ENCODE peak calls at places on chromosome 13, in nine cellular contexts. J, V, I, X, L, K, O, Q and D are unnamed samples.

GRCh38 chr13:47896111-47896510 is 105.0 kb downstream of the SUCLA2 start:
- DNase-seq in J (no peak), V (no peak), I (no peak), X (no peak), L (no peak), K (no peak), O (no peak), Q (no peak), D (no peak)

GRCh38 chr13:76600086-76600485 is 286.1 kb downstream of the KCTD12 start:
- DNase-seq in J (no peak), V (no peak), I (no peak), X (no peak), L (no peak), K (no peak), O (peak; percentile 14), Q (no peak), D (no peak)

GRCh38 chr13:55244991-55245644 is 1895.6 kb upstream of the PRR20A start:
- DNase-seq in J (no peak), V (no peak), I (no peak), X (no peak), L (no peak), K (no peak), O (peak; percentile 0), Q (no peak), D (no peak)

GRCh38 chr13:106523566-106523965 is 11.9 kb downstream of the EFNB2 start:
- DNase-seq in J (no peak), V (no peak), I (no peak), X (no peak), L (no peak), K (no peak), O (peak; percentile 65), Q (no peak), D (no peak)

GRCh38 chr13:51881296-51881695 is 19.5 kb downstream of the CCDC70 start:
- DNase-seq in J (no peak), V (no peak), I (no peak), X (no peak), L (no peak), K (no peak), O (no peak), Q (no peak), D (no peak)

GRCh38 chr13:35470671-35471465 is 5.6 kb downstream of the MAB21L1 start:
- DNase-seq in J (no peak), V (peak; percentile 39), I (no peak), X (no peak), L (no peak), K (no peak), O (peak; percentile 82), Q (peak; percentile 71), D (no peak)

GRCh38 chr13:43583331-43583730 is 203.4 kb downstream of the ENOX1 start:
- DNase-seq in J (no peak), V (no peak), I (no peak), X (no peak), L (no peak), K (no peak), O (peak; percentile 3), Q (no peak), D (no peak)

GRCh38 chr13:99991806-99992242 is 10.2 kb downstream of the ZIC2 start:
- DNase-seq in J (no peak), V (no peak), I (no peak), X (no peak), L (no peak), K (no peak), O (no peak), Q (no peak), D (no peak)

GRCh38 chr13:75825599-75825998 is 189.5 kb downstream of the LMO7 start:
- DNase-seq in J (no peak), V (no peak), I (no peak), X (no peak), L (no peak), K (no peak), O (no peak), Q (no peak), D (no peak)

GRCh38 chr13:74920945-74921725 is 560.8 kb downstream of the TBC1D4 start:
- DNase-seq in J (no peak), V (no peak), I (no peak), X (no peak), L (no peak), K (no peak), O (no peak), Q (no peak), D (no peak)

GRCh38 chr13:48531416-48532145 is 1.3 kb downstream of the RCBTB2 start:
- DNase-seq in J (no peak), V (no peak), I (no peak), X (peak; percentile 11), L (no peak), K (no peak), O (no peak), Q (no peak), D (no peak)

GRCh38 chr13:93889430-93889829 is 590.1 kb downstream of the DCT start:
- DNase-seq in J (no peak), V (no peak), I (no peak), X (no peak), L (no peak), K (no peak), O (no peak), Q (no peak), D (no peak)

GRCh38 chr13:51271008-51271407 is 48.8 kb downstream of the FAM124A start:
- DNase-seq in J (no peak), V (no peak), I (no peak), X (no peak), L (no peak), K (no peak), O (no peak), Q (no peak), D (no peak)

GRCh38 chr13:30415430-30416030 is 6.8 kb upstream of the UBE2L5 start:
- DNase-seq in J (no peak), V (no peak), I (no peak), X (no peak), L (no peak), K (no peak), O (no peak), Q (no peak), D (no peak)

GRCh38 chr13:70613295-70613694 is 505.0 kb upstream of the KLHL1 start:
- DNase-seq in J (no peak), V (no peak), I (no peak), X (no peak), L (no peak), K (no peak), O (no peak), Q (no peak), D (no peak)

GRCh38 chr13:51557875-51558604 is 26.2 kb upstream of the WDFY2 start:
- DNase-seq in J (no peak), V (no peak), I (no peak), X (no peak), L (no peak), K (no peak), O (peak; percentile 92), Q (no peak), D (no peak)

GRCh38 chr13:99486996-99487395 is 14.3 kb upstream of the TM9SF2 start:
- DNase-seq in J (no peak), V (no peak), I (no peak), X (no peak), L (no peak), K (no peak), O (no peak), Q (no peak), D (no peak)

GRCh38 chr13:21402586-21403307 is 56.4 kb downstream of the ZDHHC20 start:
- DNase-seq in J (no peak), V (no peak), I (no peak), X (no peak), L (no peak), K (no peak), O (peak; percentile 73), Q (no peak), D (no peak)

GRCh38 chr13:99636728-99637353 is 135.6 kb downstream of the TM9SF2 start:
- DNase-seq in J (no peak), V (no peak), I (no peak), X (no peak), L (no peak), K (no peak), O (no peak), Q (no peak), D (no peak)

GRCh38 chr13:45316210-45316799 is 24.7 kb downstream of the TPT1 start:
- DNase-seq in J (no peak), V (no peak), I (no peak), X (no peak), L (no peak), K (no peak), O (no peak), Q (no peak), D (no peak)

GRCh38 chr13:83819611-83820010 is 62.7 kb downstream of the SLITRK1 start:
- DNase-seq in J (no peak), V (no peak), I (no peak), X (no peak), L (no peak), K (no peak), O (peak; percentile 19), Q (no peak), D (no peak)

GRCh38 chr13:41061914-41062837 is 867 bp downstream of the WBP4 start:
- DNase-seq in J (no peak), V (no peak), I (no peak), X (no peak), L (no peak), K (no peak), O (peak; percentile 71), Q (no peak), D (peak; percentile 34)

GRCh38 chr13:105655046-105655445 is 880.4 kb downstream of the EFNB2 start:
- DNase-seq in J (no peak), V (no peak), I (no peak), X (no peak), L (no peak), K (no peak), O (peak; percentile 46), Q (no peak), D (no peak)

GRCh38 chr13:48656621-48657020 is 2.9 kb downstream of the CYSLTR2 start:
- DNase-seq in J (no peak), V (no peak), I (no peak), X (no peak), L (no peak), K (no peak), O (no peak), Q (no peak), D (no peak)

GRCh38 chr13:113472355-113473025 is 18.0 kb downstream of the DCUN1D2 start:
- DNase-seq in J (no peak), V (no peak), I (no peak), X (no peak), L (no peak), K (no peak), O (no peak), Q (no peak), D (no peak)

GRCh38 chr13:31064636-31065035 is 97.1 kb downstream of the HSPH1 start:
- DNase-seq in J (no peak), V (no peak), I (no peak), X (no peak), L (no peak), K (no peak), O (no peak), Q (no peak), D (no peak)

GRCh38 chr13:107742544-107742943 is 472.8 kb downstream of the LIG4 start:
- DNase-seq in J (no peak), V (no peak), I (no peak), X (no peak), L (no peak), K (no peak), O (no peak), Q (no peak), D (no peak)

GRCh38 chr13:36817996-36818395 is 1.0 kb upstream of the RFXAP start:
- DNase-seq in J (no peak), V (no peak), I (no peak), X (no peak), L (no peak), K (no peak), O (no peak), Q (no peak), D (no peak)

GRCh38 chr13:106799731-106800335 is 231.9 kb upstream of the ARGLU1 start:
- DNase-seq in J (no peak), V (no peak), I (no peak), X (no peak), L (no peak), K (no peak), O (no peak), Q (no peak), D (no peak)

GRCh38 chr13:39538826-39539555 is 64.0 kb downstream of the LHFPL6 start:
- DNase-seq in J (no peak), V (no peak), I (no peak), X (peak; percentile 99), L (no peak), K (no peak), O (peak; percentile 66), Q (no peak), D (peak; percentile 4)

GRCh38 chr13:46846736-46847135 is 49.8 kb upstream of the ESD start:
- DNase-seq in J (no peak), V (no peak), I (no peak), X (no peak), L (no peak), K (no peak), O (no peak), Q (no peak), D (no peak)